ENCODE peak calls at places on chromosomes 3 and 15, in ten cellular contexts. E is fibroblast of lung, I is A549, O is brain microvascular endothelial cell, Q is astrocyte of the spinal cord, V is upper lobe of right lung, H is transverse colon, J is epithelial cell of proximal tubule, L is tibial nerve, A is vagina. G is an unnamed sample.

GRCh38 chr3:13963137-13963886 is 83.4 kb upstream of the WNT7A start:
- DNase-seq in I (no peak), J (no peak), O (no peak), L (no peak), E (no peak), Q (no peak), V (no peak), H (no peak), A (no peak), G (no peak)

GRCh38 chr3:115713247-115713646 is 89.9 kb downstream of the GAP43 start:
- DNase-seq in V (peak; percentile 70), O (no peak), H (no peak), E (no peak), Q (peak; percentile 38), J (no peak), I (no peak), L (no peak), A (no peak), G (no peak)

GRCh38 chr3:32076566-32076965 is 29.9 kb upstream of the GPD1L start:
- DNase-seq in V (no peak), O (peak; percentile 31), L (no peak), J (no peak), A (no peak), E (peak; percentile 71), H (no peak), I (no peak), Q (peak; percentile 43), G (peak; percentile 63)

GRCh38 chr3:107142171-107142570 is 235.1 kb upstream of the CCDC54 start:
- DNase-seq in V (no peak), E (no peak), H (no peak), J (no peak), L (no peak), A (no peak), O (no peak), I (no peak), Q (no peak), G (no peak)

GRCh38 chr15:95266481-95267061 is 1035.2 kb downstream of the MCTP2 start:
- DNase-seq in H (no peak), L (peak; percentile 53), O (no peak), J (no peak), I (no peak), A (no peak), Q (no peak), V (no peak), E (peak; percentile 65), G (peak; percentile 81)

GRCh38 chr3:46213201-46213600 is 5.1 kb upstream of the CCR1 start:
- DNase-seq in V (no peak), L (no peak), H (no peak), J (no peak), I (no peak), O (no peak), A (no peak), Q (no peak), E (no peak), G (peak; percentile 22)

GRCh38 chr15:25241241-25241801 is 197.5 kb downstream of the UBE3A start:
- DNase-seq in L (no peak), O (no peak), J (no peak), V (no peak), I (no peak), H (no peak), A (no peak), E (no peak), Q (no peak), G (no peak)

GRCh38 chr3:134315286-134316106 is 58.8 kb downstream of the AMOTL2 start:
- DNase-seq in E (peak; percentile 71), A (peak; percentile 91), I (no peak), O (peak; percentile 88), H (peak; percentile 33), Q (peak; percentile 97), J (no peak), L (peak; percentile 79), V (no peak), G (peak; percentile 71)

GRCh38 chr15:41487376-41487775 is 6.3 kb upstream of the ITPKA start:
- DNase-seq in L (no peak), I (no peak), A (no peak), O (no peak), V (no peak), E (no peak), Q (no peak), J (no peak), H (no peak), G (no peak)

GRCh38 chr3:78978037-78978436 is 789.8 kb downstream of the ROBO1 start:
- DNase-seq in Q (peak; percentile 45), E (peak; percentile 57), J (no peak), V (no peak), L (no peak), O (no peak), I (peak; percentile 15), H (no peak), A (no peak), G (peak; percentile 7)

GRCh38 chr3:45167011-45167911 is 21.1 kb upstream of the CDCP1 start:
- DNase-seq in E (peak; percentile 88), O (peak; percentile 89), J (peak; percentile 81), L (peak; percentile 49), H (peak; percentile 92), Q (peak; percentile 96), A (no peak), I (peak; percentile 90), V (peak; percentile 92), G (peak; percentile 96)

GRCh38 chr3:42572278-42572677 is 9.5 kb downstream of the SEC22C start:
- DNase-seq in Q (no peak), A (no peak), J (no peak), V (no peak), E (peak; percentile 39), I (peak; percentile 51), L (peak; percentile 16), H (peak; percentile 30), O (peak; percentile 48), G (peak; percentile 38)
- TF ChIP-seq CTCF in Q (peak; percentile 56), A (no peak), J (peak; percentile 77), V (peak; percentile 52), E (peak; percentile 65), I (peak; percentile 41), L (no peak), H (no peak), O (peak; percentile 81), G (peak; percentile 70)

DNA sequence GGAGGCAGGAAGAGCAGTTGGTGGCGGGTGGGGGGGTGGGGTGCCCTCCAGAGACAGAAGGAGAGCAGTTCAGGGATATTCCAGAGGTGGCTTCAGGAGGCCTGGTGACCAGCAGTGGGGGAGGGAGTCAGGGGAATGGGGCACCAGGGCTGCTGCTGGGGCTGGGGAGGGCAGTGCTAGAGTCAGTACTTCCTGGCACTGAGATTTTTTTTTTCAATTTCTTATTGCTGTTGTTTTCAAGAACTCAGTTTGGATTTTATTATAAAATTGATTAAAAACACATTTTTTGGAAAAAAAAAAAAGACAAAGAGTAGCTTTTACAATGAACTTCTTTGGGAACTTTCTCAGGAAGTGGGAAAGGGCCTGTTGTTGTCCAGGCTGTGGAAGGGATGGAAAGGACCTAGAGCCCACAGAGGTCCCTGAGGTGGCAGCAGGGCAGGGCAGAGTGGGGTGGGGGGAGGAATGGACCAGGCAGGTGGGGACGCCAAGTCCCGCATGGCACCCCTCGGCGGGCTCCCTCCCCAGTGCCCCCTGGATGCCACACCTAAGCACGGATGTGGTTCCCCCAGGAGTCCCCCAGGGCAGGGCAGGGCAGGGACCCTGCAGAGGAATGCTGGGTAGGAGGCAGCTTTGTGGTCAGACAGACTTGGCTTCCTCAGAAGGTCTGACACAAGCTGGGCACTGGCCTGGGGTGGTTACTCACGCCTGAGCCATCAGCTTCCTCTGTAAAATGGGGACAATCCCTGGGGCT is 8.5 kb upstream of the ANPEP start:
- DNase-seq in E (peak; percentile 38), Q (peak; percentile 42), L (no peak), O (no peak), H (no peak), V (peak; percentile 69), I (no peak), J (no peak), A (no peak), G (no peak)
- H3K4me3 ChIP-seq in E (no peak overlapping the region), Q (no peak overlapping the region), L (no peak overlapping the region), O (no peak overlapping the region), H (no peak overlapping the region), V (no peak overlapping the region), I (no peak overlapping the region), J (no peak overlapping the region), A (no peak overlapping the region), G (no peak overlapping the region)

DNA sequence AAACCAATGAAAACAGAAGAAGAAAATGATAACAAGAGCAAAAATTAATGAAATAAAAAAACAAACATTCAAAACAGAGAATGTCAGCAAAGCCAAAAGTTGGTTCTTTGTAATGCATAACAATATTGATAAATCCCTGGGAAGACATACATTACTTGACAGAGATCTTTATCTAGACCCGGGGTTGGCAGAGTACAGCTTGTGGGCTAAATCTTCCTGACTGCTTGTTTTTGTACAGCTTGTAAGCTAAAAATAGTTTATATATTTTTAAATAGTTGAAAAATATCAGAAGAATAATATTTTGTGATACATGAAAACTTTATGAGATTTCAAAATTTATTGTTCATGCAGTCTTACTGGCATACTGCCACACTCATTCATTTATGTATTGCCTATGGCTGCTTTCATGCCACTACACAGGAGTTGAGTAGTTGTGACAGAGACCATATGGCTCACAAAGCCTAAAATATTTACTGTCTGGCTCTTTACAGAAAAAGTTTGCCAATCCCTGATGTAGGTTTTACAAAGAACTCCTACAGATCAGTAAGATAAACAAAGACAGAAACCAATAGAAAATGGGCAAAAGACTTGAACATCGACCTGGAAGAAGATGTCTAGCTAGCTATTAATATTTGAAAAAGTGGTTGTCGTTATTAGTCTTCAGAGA is 87.3 kb downstream of the NEO1 start:
- DNase-seq in O (no peak), V (no peak), Q (no peak), I (no peak), L (no peak), A (no peak), J (no peak), E (peak; percentile 59), H (no peak), G (peak; percentile 65)
- TF ChIP-seq CTCF in O (no peak), V (no peak), Q (no peak), I (no peak), L (no peak), A (no peak), J (no peak), E (no peak), H (no peak), G (no peak)

GRCh38 chr15:71807125-71807629 is 3.2 kb upstream of the NR2E3 start:
- DNase-seq in E (no peak), O (no peak), J (no peak), L (no peak), I (no peak), H (no peak), Q (no peak), A (no peak), V (no peak), G (no peak)
- H3K4me3 ChIP-seq in E (no peak overlapping the region), O (no peak overlapping the region), J (no peak overlapping the region), L (no peak overlapping the region), I (no peak overlapping the region), H (no peak overlapping the region), Q (no peak overlapping the region), A (no peak overlapping the region), V (no peak overlapping the region), G (no peak overlapping the region)

GRCh38 chr3:153285194-153285641 is 123.2 kb downstream of the RAP2B start:
- DNase-seq in V (no peak), Q (peak; percentile 44), J (no peak), A (no peak), O (peak; percentile 27), H (no peak), I (no peak), L (no peak), E (peak; percentile 34), G (peak; percentile 48)
- TF ChIP-seq CTCF in V (no peak), Q (peak; percentile 14), J (no peak), A (no peak), O (peak; percentile 29), H (no peak), I (no peak), L (no peak), E (no peak), G (peak; percentile 9)

GRCh38 chr3:156148946-156149348 is 28.6 kb downstream of the KCNAB1 start:
- DNase-seq in I (no peak), Q (peak; percentile 6), A (no peak), V (no peak), O (peak; percentile 48), L (peak; percentile 31), H (no peak), J (no peak), E (peak; percentile 21), G (peak; percentile 18)
- H3K4me3 ChIP-seq in I (no peak overlapping the region), Q (no peak overlapping the region), A (no peak overlapping the region), V (peak overlapping the region; percentile 12), O (no peak overlapping the region), L (no peak overlapping the region), H (no peak overlapping the region), J (no peak overlapping the region), E (no peak overlapping the region), G (no peak overlapping the region)

G was measured in fibroblast of villous mesenchyme.